ENCODE peak calls at places on chromosome 7, in nine cellular contexts. One of them, this sample, is unnamed.

GRCh38 chr7:38317457-38318037 is 44.1 kb upstream of the TARP start:
- DNase-seq in iPS DF 6.9: no peak
- DNase-seq in psoas muscle: no peak
- DNase-seq in GM12865: peak
- DNase-seq in CD4-positive, CD25-positive, alpha-beta regulatory T cell: no peak
- DNase-seq in AG10803: no peak
- DNase-seq in IMR-90: no peak
- DNase-seq in HAP-1: no peak
- DNase-seq in brain microvascular endothelial cell: no peak
- DNase-seq in this sample: peak

GRCh38 chr7:6650521-6651011 is 13.4 kb downstream of the ZNF316 start:
- DNase-seq in iPS DF 6.9: no peak
- DNase-seq in psoas muscle: peak
- DNase-seq in GM12865: no peak
- DNase-seq in CD4-positive, CD25-positive, alpha-beta regulatory T cell: no peak
- DNase-seq in AG10803: no peak
- DNase-seq in IMR-90: no peak
- DNase-seq in HAP-1: no peak
- DNase-seq in brain microvascular endothelial cell: no peak
- DNase-seq in this sample: peak

GRCh38 chr7:152949198-152949597 is 189.6 kb downstream of the ACTR3B start:
- DNase-seq in iPS DF 6.9: no peak
- DNase-seq in psoas muscle: no peak
- DNase-seq in GM12865: no peak
- DNase-seq in CD4-positive, CD25-positive, alpha-beta regulatory T cell: no peak
- DNase-seq in AG10803: no peak
- DNase-seq in IMR-90: no peak
- DNase-seq in HAP-1: no peak
- DNase-seq in brain microvascular endothelial cell: no peak
- DNase-seq in this sample: no peak

GRCh38 chr7:55951637-55952351 is at the start of gene MRPS17:
- DNase-seq in iPS DF 6.9: peak
- DNase-seq in psoas muscle: peak
- DNase-seq in GM12865: peak
- DNase-seq in CD4-positive, CD25-positive, alpha-beta regulatory T cell: peak
- DNase-seq in AG10803: peak
- DNase-seq in IMR-90: peak
- DNase-seq in HAP-1: peak
- DNase-seq in brain microvascular endothelial cell: peak
- DNase-seq in this sample: peak

GRCh38 chr7:30740417-30741181 is 11.3 kb upstream of the INMT start:
- DNase-seq in iPS DF 6.9: peak
- DNase-seq in psoas muscle: peak
- DNase-seq in GM12865: peak
- DNase-seq in CD4-positive, CD25-positive, alpha-beta regulatory T cell: peak
- DNase-seq in AG10803: peak
- DNase-seq in IMR-90: peak
- DNase-seq in HAP-1: peak
- DNase-seq in brain microvascular endothelial cell: peak
- DNase-seq in this sample: peak

GRCh38 chr7:149865437-149865836 is 8.3 kb upstream of the ATP6V0E2 start:
- DNase-seq in iPS DF 6.9: no peak
- DNase-seq in psoas muscle: no peak
- DNase-seq in GM12865: peak
- DNase-seq in CD4-positive, CD25-positive, alpha-beta regulatory T cell: peak
- DNase-seq in AG10803: no peak
- DNase-seq in IMR-90: peak
- DNase-seq in HAP-1: no peak
- DNase-seq in brain microvascular endothelial cell: no peak
- DNase-seq in this sample: peak

GRCh38 chr7:29145553-29146081 is 720 bp downstream of the CPVL start:
- DNase-seq in iPS DF 6.9: no peak
- DNase-seq in psoas muscle: no peak
- DNase-seq in GM12865: no peak
- DNase-seq in CD4-positive, CD25-positive, alpha-beta regulatory T cell: no peak
- DNase-seq in AG10803: no peak
- DNase-seq in IMR-90: no peak
- DNase-seq in HAP-1: peak
- DNase-seq in brain microvascular endothelial cell: no peak
- DNase-seq in this sample: no peak

GRCh38 chr7:92749327-92749730 is 87.0 kb downstream of the CDK6 start:
- DNase-seq in iPS DF 6.9: no peak
- DNase-seq in psoas muscle: no peak
- DNase-seq in GM12865: no peak
- DNase-seq in CD4-positive, CD25-positive, alpha-beta regulatory T cell: no peak
- DNase-seq in AG10803: no peak
- DNase-seq in IMR-90: peak
- DNase-seq in HAP-1: no peak
- DNase-seq in brain microvascular endothelial cell: no peak
- DNase-seq in this sample: no peak

GRCh38 chr7:69932034-69932628 is 333.9 kb downstream of the AUTS2 start:
- DNase-seq in iPS DF 6.9: peak
- DNase-seq in psoas muscle: no peak
- DNase-seq in GM12865: peak
- DNase-seq in CD4-positive, CD25-positive, alpha-beta regulatory T cell: no peak
- DNase-seq in AG10803: peak
- DNase-seq in IMR-90: peak
- DNase-seq in HAP-1: peak
- DNase-seq in brain microvascular endothelial cell: peak
- DNase-seq in this sample: peak

GRCh38 chr7:12111461-12112405 is 99.4 kb upstream of the TMEM106B start:
- DNase-seq in iPS DF 6.9: no peak
- DNase-seq in psoas muscle: peak
- DNase-seq in GM12865: no peak
- DNase-seq in CD4-positive, CD25-positive, alpha-beta regulatory T cell: no peak
- DNase-seq in AG10803: peak
- DNase-seq in IMR-90: no peak
- DNase-seq in HAP-1: no peak
- DNase-seq in brain microvascular endothelial cell: no peak
- DNase-seq in this sample: peak

GRCh38 chr7:84025332-84025927 is 169.2 kb downstream of the SEMA3A start:
- DNase-seq in iPS DF 6.9: no peak
- DNase-seq in psoas muscle: no peak
- DNase-seq in GM12865: peak
- DNase-seq in CD4-positive, CD25-positive, alpha-beta regulatory T cell: no peak
- DNase-seq in AG10803: peak
- DNase-seq in IMR-90: peak
- DNase-seq in HAP-1: peak
- DNase-seq in brain microvascular endothelial cell: peak
- DNase-seq in this sample: no peak

GRCh38 chr7:28155019-28155660 is 25.5 kb downstream of the JAZF1 start:
- DNase-seq in iPS DF 6.9: no peak
- DNase-seq in psoas muscle: no peak
- DNase-seq in GM12865: peak
- DNase-seq in CD4-positive, CD25-positive, alpha-beta regulatory T cell: no peak
- DNase-seq in AG10803: no peak
- DNase-seq in IMR-90: no peak
- DNase-seq in HAP-1: no peak
- DNase-seq in brain microvascular endothelial cell: no peak
- DNase-seq in this sample: no peak

DNA sequence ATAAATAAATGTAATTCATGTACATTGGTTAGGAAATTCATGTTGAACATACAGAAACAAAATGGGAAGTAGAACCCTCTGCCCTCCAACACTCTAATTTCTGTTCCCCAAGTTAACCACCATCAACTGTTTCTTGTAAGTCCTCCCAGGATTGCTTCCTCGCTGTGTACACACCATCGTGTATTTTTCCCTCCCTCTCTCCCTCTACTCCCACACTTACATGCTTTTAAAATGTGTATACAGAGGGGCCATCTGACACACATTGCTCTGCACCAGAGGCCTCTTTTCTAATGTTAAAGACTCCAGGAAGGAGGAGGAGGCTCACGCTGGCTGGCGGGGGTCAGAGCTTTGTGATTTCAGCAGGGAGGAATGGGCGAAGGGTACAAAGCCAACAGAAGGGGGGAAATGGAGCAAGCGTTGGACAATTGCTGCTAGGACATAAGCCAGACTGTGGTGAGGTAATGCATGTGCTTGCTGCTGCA is 1.9 kb upstream of the EPHA1 start:
- DNase-seq in iPS DF 6.9: no peak
- DNase-seq in psoas muscle: no peak
- DNase-seq in GM12865: no peak
- DNase-seq in CD4-positive, CD25-positive, alpha-beta regulatory T cell: no peak
- DNase-seq in AG10803: peak
- DNase-seq in IMR-90: peak
- DNase-seq in HAP-1: peak
- DNase-seq in brain microvascular endothelial cell: no peak
- DNase-seq in this sample: peak
- H3K4me3 ChIP-seq in iPS DF 6.9: no peak
- H3K4me3 ChIP-seq in psoas muscle: no peak
- H3K4me3 ChIP-seq in GM12865: no peak
- H3K4me3 ChIP-seq in CD4-positive, CD25-positive, alpha-beta regulatory T cell: no peak
- H3K4me3 ChIP-seq in AG10803: no peak
- H3K4me3 ChIP-seq in IMR-90: no peak
- H3K4me3 ChIP-seq in HAP-1: no peak
- H3K4me3 ChIP-seq in brain microvascular endothelial cell: no peak
- H3K4me3 ChIP-seq in this sample: no peak

DNA sequence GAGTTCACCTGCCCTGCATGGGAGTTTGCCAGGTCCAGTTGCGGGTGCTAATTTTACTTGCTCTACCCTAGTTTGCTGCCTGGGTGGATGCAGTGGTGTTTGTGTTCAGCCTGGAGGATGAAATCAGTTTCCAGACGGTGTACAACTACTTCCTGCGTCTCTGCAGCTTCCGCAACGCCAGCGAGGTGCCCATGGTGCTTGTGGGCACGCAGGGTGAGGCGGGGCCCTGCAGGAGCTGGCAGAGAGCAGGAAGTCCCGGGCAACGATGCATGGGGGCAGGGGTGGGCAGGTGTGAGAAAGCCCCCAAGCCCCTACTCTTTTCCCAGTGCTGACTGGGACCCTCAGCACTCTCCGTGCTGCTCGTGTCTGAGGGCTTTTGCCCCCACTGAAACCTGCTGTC is 31.3 kb downstream of the AGAP3 start:
- DNase-seq in iPS DF 6.9: no peak
- DNase-seq in psoas muscle: no peak
- DNase-seq in GM12865: peak
- DNase-seq in CD4-positive, CD25-positive, alpha-beta regulatory T cell: no peak
- DNase-seq in AG10803: no peak
- DNase-seq in IMR-90: no peak
- DNase-seq in HAP-1: no peak
- DNase-seq in brain microvascular endothelial cell: no peak
- DNase-seq in this sample: no peak
- H3K4me3 ChIP-seq in iPS DF 6.9: no peak
- H3K4me3 ChIP-seq in psoas muscle: no peak
- H3K4me3 ChIP-seq in GM12865: no peak
- H3K4me3 ChIP-seq in CD4-positive, CD25-positive, alpha-beta regulatory T cell: peak
- H3K4me3 ChIP-seq in AG10803: no peak
- H3K4me3 ChIP-seq in IMR-90: no peak
- H3K4me3 ChIP-seq in HAP-1: no peak
- H3K4me3 ChIP-seq in brain microvascular endothelial cell: no peak
- H3K4me3 ChIP-seq in this sample: no peak

DNA sequence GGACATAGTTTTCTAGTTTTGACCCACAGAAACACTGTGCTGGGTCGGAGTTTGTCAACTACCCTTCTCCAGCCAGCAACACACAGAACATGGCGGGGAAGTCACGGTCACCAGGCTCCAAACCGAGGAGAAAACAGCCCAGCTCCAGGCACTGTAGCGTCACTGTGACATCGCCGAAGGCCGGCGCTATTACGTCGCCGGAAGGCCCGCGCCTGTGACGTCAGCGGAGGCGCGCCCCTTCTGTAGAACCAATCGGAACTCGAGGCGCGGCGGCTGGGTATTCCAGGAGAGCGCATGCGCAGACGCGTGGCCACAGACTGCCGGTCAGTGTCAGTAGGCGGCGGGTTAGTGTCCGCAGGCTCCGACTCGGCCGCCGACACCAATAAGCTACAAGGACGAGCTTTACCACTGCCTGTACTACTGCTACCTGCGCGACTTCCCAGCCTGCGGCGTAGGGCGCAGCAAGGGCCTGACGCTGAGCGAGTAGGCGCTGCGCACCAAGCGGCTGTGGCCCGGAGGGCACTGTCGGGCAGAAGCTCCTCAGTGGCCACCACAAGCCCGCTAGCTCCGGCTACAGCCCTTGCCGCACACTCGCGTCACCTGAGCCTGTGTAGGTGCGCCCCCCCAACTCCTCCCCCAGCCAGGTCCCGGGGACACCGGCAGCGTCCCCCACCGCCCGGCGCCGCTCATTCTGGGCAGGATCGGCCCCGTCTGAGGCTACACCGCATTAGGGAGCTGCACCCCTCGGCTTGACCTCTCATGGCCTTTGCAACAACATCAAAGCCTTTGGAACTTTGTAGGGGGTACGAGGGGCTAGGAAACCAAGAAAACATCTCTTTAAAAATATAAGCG is 35.1 kb upstream of the SRRM3 start:
- DNase-seq in iPS DF 6.9: peak
- DNase-seq in psoas muscle: peak
- DNase-seq in GM12865: peak
- DNase-seq in CD4-positive, CD25-positive, alpha-beta regulatory T cell: peak
- DNase-seq in AG10803: peak
- DNase-seq in IMR-90: peak
- DNase-seq in HAP-1: peak
- DNase-seq in brain microvascular endothelial cell: peak
- DNase-seq in this sample: peak
- H3K4me3 ChIP-seq in iPS DF 6.9: peak
- H3K4me3 ChIP-seq in psoas muscle: peak
- H3K4me3 ChIP-seq in GM12865: peak
- H3K4me3 ChIP-seq in CD4-positive, CD25-positive, alpha-beta regulatory T cell: peak
- H3K4me3 ChIP-seq in AG10803: peak
- H3K4me3 ChIP-seq in IMR-90: peak
- H3K4me3 ChIP-seq in HAP-1: peak
- H3K4me3 ChIP-seq in brain microvascular endothelial cell: peak
- H3K4me3 ChIP-seq in this sample: peak

GRCh38 chr7:44987996-44988395 is 9.2 kb upstream of the MYO1G start:
- DNase-seq in iPS DF 6.9: no peak
- DNase-seq in psoas muscle: no peak
- DNase-seq in GM12865: no peak
- DNase-seq in CD4-positive, CD25-positive, alpha-beta regulatory T cell: no peak
- DNase-seq in AG10803: no peak
- DNase-seq in IMR-90: no peak
- DNase-seq in HAP-1: no peak
- DNase-seq in brain microvascular endothelial cell: no peak
- DNase-seq in this sample: no peak
- H3K4me3 ChIP-seq in iPS DF 6.9: no peak
- H3K4me3 ChIP-seq in psoas muscle: no peak
- H3K4me3 ChIP-seq in GM12865: no peak
- H3K4me3 ChIP-seq in CD4-positive, CD25-positive, alpha-beta regulatory T cell: no peak
- H3K4me3 ChIP-seq in AG10803: no peak
- H3K4me3 ChIP-seq in IMR-90: no peak
- H3K4me3 ChIP-seq in HAP-1: no peak
- H3K4me3 ChIP-seq in brain microvascular endothelial cell: no peak
- H3K4me3 ChIP-seq in this sample: no peak

DNA sequence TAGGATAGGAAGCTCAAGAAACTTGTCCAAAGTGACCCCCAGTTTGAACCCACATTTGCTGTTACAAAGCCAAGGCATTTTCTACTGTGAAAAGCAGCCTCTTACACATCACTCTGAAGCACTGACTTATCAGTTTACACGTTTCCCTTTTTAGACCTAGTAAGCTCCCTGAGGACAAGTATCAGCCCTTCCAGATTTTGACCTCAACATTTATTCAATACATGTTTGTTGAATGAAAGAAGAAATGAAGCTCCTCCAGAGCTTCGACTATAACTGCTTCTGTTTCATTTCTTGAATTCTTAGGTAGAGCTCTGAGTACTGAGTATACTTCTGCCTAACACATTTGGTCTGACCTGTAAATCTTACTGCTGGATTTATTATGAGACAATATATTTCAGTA is 2.7 kb downstream of the WASL start:
- DNase-seq in iPS DF 6.9: no peak
- DNase-seq in psoas muscle: no peak
- DNase-seq in GM12865: no peak
- DNase-seq in CD4-positive, CD25-positive, alpha-beta regulatory T cell: no peak
- DNase-seq in AG10803: no peak
- DNase-seq in IMR-90: no peak
- DNase-seq in HAP-1: no peak
- DNase-seq in brain microvascular endothelial cell: no peak
- DNase-seq in this sample: no peak
- H3K4me3 ChIP-seq in iPS DF 6.9: no peak
- H3K4me3 ChIP-seq in psoas muscle: peak
- H3K4me3 ChIP-seq in GM12865: peak
- H3K4me3 ChIP-seq in CD4-positive, CD25-positive, alpha-beta regulatory T cell: peak
- H3K4me3 ChIP-seq in AG10803: no peak
- H3K4me3 ChIP-seq in IMR-90: no peak
- H3K4me3 ChIP-seq in HAP-1: peak
- H3K4me3 ChIP-seq in brain microvascular endothelial cell: no peak
- H3K4me3 ChIP-seq in this sample: peak

This sample was measured in endodermal cell.